ENCODE peak calls at places on chromosomes 5 and 9, in four cellular contexts. Q is effector memory CD4-positive, alpha-beta T cell; N is body of pancreas; C is upper lobe of right lung. T is an unnamed sample.

GRCh38 chr5:154287136-154287535 is 96.6 kb downstream of the GALNT10 start:
- DNase-seq in Q (no peak), N (no peak), C (peak), T (no peak)

GRCh38 chr5:68264024-68264956 is 48.7 kb downstream of the PIK3R1 start:
- DNase-seq in Q (no peak), N (peak), C (no peak), T (no peak)

GRCh38 chr5:9621379-9621903 is 8.7 kb downstream of the TAS2R1 start:
- DNase-seq in Q (no peak), N (no peak), C (no peak), T (no peak)

GRCh38 chr9:87389936-87390335 is 107.7 kb upstream of the DAPK1 start:
- DNase-seq in Q (no peak), N (no peak), C (no peak), T (no peak)

GRCh38 chr5:140202078-140202477 is 27.1 kb downstream of the CYSTM1 start:
- DNase-seq in Q (no peak), N (no peak), C (no peak), T (no peak)

GRCh38 chr9:128551652-128552152 is 685 bp upstream of the SPTAN1 start:
- DNase-seq in Q (no peak), N (no peak), C (no peak), T (no peak)

GRCh38 chr9:77589046-77589795 is 58.9 kb downstream of the GNA14 start:
- DNase-seq in Q (no peak), N (no peak), C (no peak), T (no peak)

GRCh38 chr5:143355710-143356109 is 47.8 kb downstream of the NR3C1 start:
- DNase-seq in Q (peak), N (peak), C (no peak), T (peak)

GRCh38 chr5:39992617-39993203 is 567.9 kb upstream of the DAB2 start:
- DNase-seq in Q (no peak), N (no peak), C (no peak), T (no peak)

GRCh38 chr5:137300411-137301240 is 198.5 kb downstream of the SPOCK1 start:
- DNase-seq in Q (no peak), N (no peak), C (no peak), T (no peak)

GRCh38 chr5:79582186-79582585 is 30.1 kb upstream of the TENT2 start:
- DNase-seq in Q (no peak), N (no peak), C (no peak), T (no peak)

GRCh38 chr5:160638141-160638742 is 213.8 kb downstream of the ATP10B start:
- DNase-seq in Q (no peak), N (no peak), C (no peak), T (no peak)

GRCh38 chr5:159210846-159211245 is 1.5 kb upstream of the RNF145 start:
- DNase-seq in Q (no peak), N (no peak), C (no peak), T (no peak)

GRCh38 chr5:168291961-168292782 is 727 bp downstream of the WWC1 start:
- DNase-seq in Q (no peak), N (peak), C (peak), T (peak)

GRCh38 chr9:97880336-97880735 is 27.3 kb downstream of the FOXE1 start:
- DNase-seq in Q (no peak), N (no peak), C (no peak), T (no peak)

GRCh38 chr5:42854795-42855194 is 43.1 kb upstream of the SELENOP start:
- DNase-seq in Q (no peak), N (no peak), C (no peak), T (no peak)

GRCh38 chr9:93951655-93952118 is 3.5 kb downstream of the BARX1 start:
- DNase-seq in Q (no peak), N (no peak), C (no peak), T (no peak)
- H3K27ac ChIP-seq in Q (no peak), N (no peak), C (no peak), T (no peak)

GRCh38 chr9:127263664-127264063 is 910 bp upstream of the GARNL3 start:
- DNase-seq in Q (no peak), N (no peak), C (no peak), T (no peak)

GRCh38 chr9:127263244-127263643 is 1.3 kb upstream of the GARNL3 start:
- DNase-seq in Q (no peak), N (no peak), C (no peak), T (no peak)

GRCh38 chr9:127269440-127269839 is 4.9 kb downstream of the GARNL3 start:
- DNase-seq in Q (no peak), N (no peak), C (no peak), T (no peak)

GRCh38 chr9:127264462-127265040 is at the start of gene GARNL3:
- DNase-seq in Q (no peak), N (no peak), C (no peak), T (no peak)

DNA sequence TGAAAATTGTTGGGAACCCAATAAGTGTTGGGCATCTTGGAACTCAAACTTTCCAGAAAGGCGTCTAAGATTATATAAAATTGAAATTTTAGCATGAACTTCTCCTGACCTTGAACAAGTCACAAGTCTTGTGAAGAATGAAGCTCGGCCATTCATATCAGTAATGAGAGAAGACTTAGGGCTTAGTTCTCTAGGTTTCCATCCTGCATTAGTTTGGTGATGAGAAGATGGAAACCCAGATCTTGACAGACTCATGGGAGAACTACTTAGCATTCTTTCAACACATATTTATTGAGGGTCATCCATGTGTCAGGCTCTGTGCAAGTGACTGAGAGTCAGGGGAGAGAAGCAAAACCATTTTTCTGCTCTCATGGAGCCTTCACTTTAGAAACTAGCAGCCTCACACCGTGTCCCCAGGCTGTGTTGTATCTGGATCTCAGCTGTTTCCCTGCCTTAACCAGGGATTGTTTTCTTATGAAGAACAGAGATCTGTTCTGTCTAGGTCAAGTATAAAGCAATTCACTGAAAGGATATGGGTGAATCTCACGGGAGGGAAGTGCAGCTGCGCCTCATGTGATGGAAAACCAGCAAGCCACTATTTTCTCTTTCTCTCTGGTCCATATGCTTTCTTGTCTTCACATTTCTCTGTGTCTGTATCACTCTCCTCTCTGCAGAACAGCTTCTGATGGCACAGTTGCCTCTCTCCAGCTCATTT is 3.4 kb downstream of the GARNL3 start:
- DNase-seq in Q (no peak), N (no peak), C (no peak), T (no peak)
- H3K27ac ChIP-seq in Q (no peak), N (no peak), C (no peak), T (no peak)

DNA sequence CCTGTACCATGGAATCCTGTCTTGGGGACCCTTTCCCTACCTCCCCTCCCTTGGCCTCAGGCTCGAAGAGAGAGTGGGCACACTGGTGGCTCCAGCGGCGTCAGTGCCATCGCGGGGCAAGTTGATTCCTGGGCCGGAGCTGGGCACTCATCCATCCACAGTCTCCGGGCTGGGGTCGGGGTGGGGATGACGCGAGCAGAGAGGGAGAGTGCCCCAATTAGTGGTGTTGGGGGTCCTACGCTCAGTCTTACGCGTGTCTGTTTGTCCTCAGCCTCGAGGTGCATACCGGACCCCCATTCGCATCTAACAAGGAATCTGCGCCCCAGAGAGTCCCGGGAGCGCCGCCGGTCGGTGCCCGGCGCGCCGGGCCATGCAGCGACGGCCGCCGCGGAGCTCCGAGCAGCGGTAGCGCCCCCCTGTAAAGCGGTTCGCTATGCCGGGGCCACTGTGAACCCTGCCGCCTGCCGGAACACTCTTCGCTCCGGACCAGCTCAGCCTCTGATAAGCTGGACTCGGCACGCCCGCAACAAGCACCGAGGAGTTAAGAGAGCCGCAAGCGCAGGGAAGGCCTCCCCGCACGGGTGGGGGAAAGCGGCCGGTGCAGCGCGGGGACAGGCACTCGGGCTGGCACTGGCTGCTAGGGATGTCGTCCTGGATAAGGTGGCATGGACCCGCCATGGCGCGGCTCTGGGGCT is 724 bp downstream of the NTRK2 start:
- DNase-seq in Q (no peak), N (peak), C (no peak), T (peak)
- H3K27ac ChIP-seq in Q (no peak), N (peak), C (no peak), T (peak)

GRCh38 chr5:152593388-152593787 is 188.3 kb upstream of the NMUR2 start:
- DNase-seq in Q (no peak), N (no peak), C (no peak), T (no peak)

GRCh38 chr5:152595327-152595890 is 190.3 kb upstream of the NMUR2 start:
- DNase-seq in Q (no peak), N (no peak), C (no peak), T (no peak)

GRCh38 chr5:152592416-152592815 is 187.3 kb upstream of the NMUR2 start:
- DNase-seq in Q (no peak), N (no peak), C (no peak), T (no peak)
- H3K27ac ChIP-seq in Q (no peak), N (no peak), C (no peak), T (no peak)

DNA sequence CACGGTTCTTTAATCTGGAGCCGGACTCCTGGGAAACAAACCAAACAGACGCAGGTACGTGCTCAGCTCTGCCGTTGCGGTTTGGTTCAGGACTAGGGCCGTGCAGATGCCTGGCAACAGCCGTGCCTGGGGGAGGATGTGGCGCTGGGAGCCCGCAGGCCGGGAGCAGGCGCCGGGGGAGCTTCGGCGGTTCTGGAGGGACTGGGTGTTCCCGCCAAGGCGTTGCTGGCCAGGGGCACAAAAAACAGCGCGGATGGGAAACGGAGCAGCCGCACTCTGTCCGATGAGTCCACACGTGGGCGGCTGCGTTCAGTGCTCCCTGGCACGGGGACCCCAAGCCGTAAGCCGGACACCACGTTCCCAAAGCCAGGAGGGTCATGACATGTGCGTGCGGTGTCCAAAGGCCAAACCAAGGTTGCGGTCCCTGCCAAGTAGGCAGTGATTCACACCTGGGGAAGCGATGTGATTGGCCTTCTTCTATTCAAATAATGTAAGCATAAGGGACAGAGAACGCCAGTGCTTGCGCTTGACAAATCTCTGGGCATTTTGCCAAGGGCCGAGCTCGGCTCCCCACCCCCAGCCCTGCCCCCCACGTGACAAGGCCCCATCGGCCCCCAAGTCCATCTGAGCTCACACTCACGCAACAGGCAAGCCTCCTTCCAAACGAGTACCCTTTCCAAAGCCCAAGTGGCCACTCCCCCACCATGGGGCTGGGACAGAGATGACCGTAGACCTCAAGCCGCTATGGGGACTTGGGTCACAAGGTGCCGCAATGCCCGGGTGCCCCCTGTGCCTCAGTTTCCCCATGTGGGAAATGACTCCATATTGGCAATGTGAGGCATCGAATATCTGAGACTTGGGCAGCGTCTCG is 49.7 kb upstream of the NKD2 start:
- DNase-seq in Q (no peak), N (peak), C (peak), T (peak)
- H3K27ac ChIP-seq in Q (no peak), N (peak), C (peak), T (no peak)

GRCh38 chr5:32100230-32100629 is 73.9 kb downstream of the GOLPH3 start:
- DNase-seq in Q (no peak), N (no peak), C (no peak), T (no peak)
- H3K27ac ChIP-seq in Q (no peak), N (no peak), C (peak), T (no peak)

GRCh38 chr5:37839441-37840035 is 303 bp downstream of the GDNF start:
- DNase-seq in Q (no peak), N (no peak), C (peak), T (peak)

GRCh38 chr5:37838933-37839341 is 904 bp downstream of the GDNF start:
- DNase-seq in Q (no peak), N (no peak), C (no peak), T (no peak)

GRCh38 chr5:37841223-37841622 is 1.4 kb upstream of the GDNF start:
- DNase-seq in Q (no peak), N (no peak), C (no peak), T (no peak)

GRCh38 chr5:37842048-37842447 is 2.2 kb upstream of the GDNF start:
- DNase-seq in Q (no peak), N (no peak), C (no peak), T (no peak)

GRCh38 chr5:37840036-37840909 is at the start of gene GDNF:
- DNase-seq in Q (no peak), N (no peak), C (peak), T (peak)
- H3K27ac ChIP-seq in Q (no peak), N (no peak), C (no peak), T (no peak)

GRCh38 chr9:70392850-70393249 is 21.6 kb downstream of the KLF9 start:
- DNase-seq in Q (no peak), N (no peak), C (no peak), T (no peak)

GRCh38 chr9:70390922-70391321 is 23.5 kb downstream of the KLF9 start:
- DNase-seq in Q (no peak), N (no peak), C (no peak), T (no peak)

GRCh38 chr9:70389188-70389587 is 25.3 kb downstream of the KLF9 start:
- DNase-seq in Q (no peak), N (no peak), C (no peak), T (no peak)

GRCh38 chr9:70389642-70390266 is 24.7 kb downstream of the KLF9 start:
- DNase-seq in Q (no peak), N (no peak), C (no peak), T (no peak)

GRCh38 chr9:70392189-70392588 is 22.3 kb downstream of the KLF9 start:
- DNase-seq in Q (no peak), N (no peak), C (no peak), T (no peak)
- H3K27ac ChIP-seq in Q (no peak), N (no peak), C (no peak), T (no peak)

T was measured in kidney.